ENCODE peak calls at places on chromosomes 4 and X, in nine cellular contexts. C, A, K, Z, F, V, P, X and T are unnamed samples.

GRCh38 chrX:16212024-16212423 is 44.7 kb downstream of the MAGEB17 start:
- DNase-seq in C (no peak), A (no peak), K (no peak), Z (no peak), F (no peak), V (peak), P (no peak), X (no peak), T (no peak)

GRCh38 chr4:163484906-163485305 is 9.6 kb upstream of the TMA16 start:
- DNase-seq in C (no peak), A (peak), K (peak), Z (no peak), F (peak), V (peak), P (peak), X (peak), T (peak)

GRCh38 chrX:110172215-110172614 is 145.7 kb downstream of the AMMECR1 start:
- DNase-seq in C (no peak), A (no peak), K (no peak), Z (no peak), F (no peak), V (no peak), P (no peak), X (no peak), T (no peak)

GRCh38 chrX:1874899-1875298 is 260.0 kb downstream of the ASMT start:
- DNase-seq in C (no peak), A (no peak), K (no peak), Z (no peak), F (no peak), V (no peak), P (no peak), X (no peak), T (no peak)

GRCh38 chr4:43296946-43297528 is 404.5 kb downstream of the GRXCR1 start:
- DNase-seq in C (no peak), A (no peak), K (no peak), Z (no peak), F (no peak), V (no peak), P (no peak), X (no peak), T (no peak)

GRCh38 chr4:1614854-1615595 is 69.1 kb downstream of the FAM53A start:
- DNase-seq in C (no peak), A (no peak), K (no peak), Z (no peak), F (no peak), V (no peak), P (no peak), X (no peak), T (no peak)

GRCh38 chr4:18390655-18391369 is 369.3 kb upstream of the LCORL start:
- DNase-seq in C (no peak), A (no peak), K (no peak), Z (no peak), F (peak), V (no peak), P (no peak), X (no peak), T (no peak)

GRCh38 chr4:95170176-95170575 is 378.6 kb downstream of the UNC5C start:
- DNase-seq in C (no peak), A (no peak), K (no peak), Z (no peak), F (no peak), V (no peak), P (no peak), X (peak), T (no peak)

GRCh38 chr4:180832086-180832485 is 1411.1 kb upstream of the TENM3 start:
- DNase-seq in C (no peak), A (no peak), K (no peak), Z (no peak), F (peak), V (no peak), P (no peak), X (no peak), T (no peak)

GRCh38 chr4:6918345-6918744 is 8.7 kb downstream of the TBC1D14 start:
- DNase-seq in C (no peak), A (no peak), K (no peak), Z (no peak), F (no peak), V (no peak), P (no peak), X (no peak), T (no peak)

GRCh38 chr4:180028682-180029081 is 2214.5 kb upstream of the TENM3 start:
- DNase-seq in C (no peak), A (no peak), K (no peak), Z (no peak), F (peak), V (no peak), P (peak), X (peak), T (no peak)

GRCh38 chr4:24928708-24929107 is 15.9 kb upstream of the CCDC149 start:
- DNase-seq in C (no peak), A (no peak), K (no peak), Z (no peak), F (no peak), V (no peak), P (no peak), X (no peak), T (no peak)

GRCh38 chr4:187396106-187396505 is 599.5 kb upstream of the ZFP42 start:
- DNase-seq in C (no peak), A (no peak), K (no peak), Z (no peak), F (no peak), V (no peak), P (no peak), X (no peak), T (no peak)

GRCh38 chr4:4289575-4289929 is 402 bp downstream of the LYAR start:
- DNase-seq in C (no peak), A (no peak), K (no peak), Z (no peak), F (peak), V (no peak), P (no peak), X (peak), T (no peak)

GRCh38 chr4:954211-955020 is 19.0 kb downstream of the DGKQ start:
- DNase-seq in C (no peak), A (no peak), K (no peak), Z (no peak), F (no peak), V (no peak), P (no peak), X (no peak), T (no peak)

GRCh38 chrX:153969904-153970397 is 1.7 kb downstream of the HCFC1 start:
- DNase-seq in C (no peak), A (no peak), K (no peak), Z (no peak), F (peak), V (peak), P (no peak), X (peak), T (no peak)

GRCh38 chr4:14744346-14744745 is 257.9 kb upstream of the CPEB2 start:
- DNase-seq in C (no peak), A (no peak), K (no peak), Z (no peak), F (no peak), V (no peak), P (no peak), X (no peak), T (no peak)

GRCh38 chrX:101362757-101363156 is 14.2 kb upstream of the TIMM8A start:
- DNase-seq in C (no peak), A (no peak), K (no peak), Z (no peak), F (no peak), V (no peak), P (no peak), X (no peak), T (no peak)

GRCh38 chr4:156615066-156615514 is 356.5 kb downstream of the PDGFC start:
- DNase-seq in C (peak), A (no peak), K (no peak), Z (no peak), F (peak), V (peak), P (peak), X (no peak), T (no peak)

GRCh38 chrX:143319526-143319925 is 197.7 kb downstream of the SPANXN3 start:
- DNase-seq in C (no peak), A (no peak), K (no peak), Z (no peak), F (no peak), V (no peak), P (no peak), X (no peak), T (no peak)

GRCh38 chr4:10157478-10158354 is 41.1 kb upstream of the WDR1 start:
- DNase-seq in C (peak), A (peak), K (peak), Z (no peak), F (peak), V (peak), P (peak), X (peak), T (peak)

GRCh38 chrX:153539171-153539978 is 21.9 kb downstream of the ATP2B3 start:
- DNase-seq in C (peak), A (peak), K (peak), Z (peak), F (peak), V (peak), P (no peak), X (peak), T (peak)

GRCh38 chr4:21136231-21136630 is 436.0 kb downstream of the PACRGL start:
- DNase-seq in C (no peak), A (no peak), K (no peak), Z (no peak), F (no peak), V (no peak), P (no peak), X (no peak), T (no peak)

GRCh38 chr4:116233971-116234370 is 851.4 kb downstream of the TRAM1L1 start:
- DNase-seq in C (no peak), A (no peak), K (no peak), Z (no peak), F (no peak), V (no peak), P (no peak), X (no peak), T (no peak)

GRCh38 chrX:41338422-41338821 is 4.5 kb downstream of the DDX3X start:
- DNase-seq in C (no peak), A (no peak), K (no peak), Z (no peak), F (no peak), V (no peak), P (no peak), X (no peak), T (no peak)

GRCh38 chr4:141275834-141276233 is 55.1 kb downstream of the ZNF330 start:
- DNase-seq in C (peak), A (no peak), K (no peak), Z (no peak), F (peak), V (peak), P (peak), X (no peak), T (no peak)

GRCh38 chrX:51395474-51395806 is 62.8 kb downstream of the NUDT10 start:
- DNase-seq in C (no peak), A (no peak), K (no peak), Z (no peak), F (no peak), V (no peak), P (no peak), X (no peak), T (no peak)

GRCh38 chr4:84491420-84491819 is 7.7 kb downstream of the NKX6-1 start:
- DNase-seq in C (no peak), A (no peak), K (no peak), Z (no peak), F (no peak), V (no peak), P (no peak), X (no peak), T (no peak)

GRCh38 chrX:150202641-150203248 is 160.4 kb upstream of the MAMLD1 start:
- DNase-seq in C (no peak), A (no peak), K (no peak), Z (no peak), F (no peak), V (peak), P (no peak), X (peak), T (no peak)

GRCh38 chr4:168856312-168856711 is 153.7 kb downstream of the CBR4 start:
- DNase-seq in C (no peak), A (no peak), K (no peak), Z (no peak), F (peak), V (peak), P (peak), X (no peak), T (no peak)

GRCh38 chrX:146259207-146259606 is 441.6 kb downstream of the SLITRK2 start:
- DNase-seq in C (no peak), A (no peak), K (no peak), Z (no peak), F (no peak), V (no peak), P (no peak), X (no peak), T (no peak)

GRCh38 chr4:145839151-145839550 is 99.5 kb downstream of the ZNF827 start:
- DNase-seq in C (no peak), A (no peak), K (no peak), Z (no peak), F (no peak), V (no peak), P (no peak), X (no peak), T (no peak)

GRCh38 chr4:41865981-41866798 is 69.0 kb upstream of the TMEM33 start:
- DNase-seq in C (no peak), A (no peak), K (no peak), Z (no peak), F (no peak), V (no peak), P (no peak), X (no peak), T (no peak)

GRCh38 chr4:120918788-120919187 is 3.7 kb downstream of the PRDM5 start:
- DNase-seq in C (no peak), A (no peak), K (no peak), Z (no peak), F (no peak), V (peak), P (no peak), X (peak), T (no peak)

GRCh38 chr4:147638942-147639341 is 21.7 kb downstream of the TMEM184C start:
- DNase-seq in C (no peak), A (no peak), K (no peak), Z (no peak), F (peak), V (peak), P (no peak), X (no peak), T (no peak)